ENCODE peak calls at places on chromosome 6, in five cellular contexts. H is HepG2, J is K562, X is SK-N-SH, M is GM12878. O is an unnamed sample.

GRCh38 chr6:106746660-106747059 is 117.3 kb downstream of the QRSL1 start:
- DNase-seq in X (no peak), M (no peak), H (peak; percentile 40), J (no peak), O (no peak)

GRCh38 chr6:145562771-145563615 is 172.3 kb downstream of the EPM2A start:
- DNase-seq in H (no peak), X (no peak), J (no peak), M (no peak), O (no peak)

GRCh38 chr6:140039343-140039742 is 664.9 kb upstream of the CITED2 start:
- DNase-seq in M (no peak), J (no peak), X (no peak), H (no peak), O (no peak)

GRCh38 chr6:146962332-146962731 is 241.9 kb upstream of the STXBP5 start:
- DNase-seq in H (no peak), M (no peak), X (no peak), J (no peak), O (no peak)

GRCh38 chr6:148629197-148629909 is 117.5 kb upstream of the UST start:
- DNase-seq in M (no peak), H (no peak), X (no peak), J (no peak), O (no peak)

GRCh38 chr6:44002071-44002590 is 125.1 kb downstream of the MRPL14 start:
- DNase-seq in M (no peak), X (no peak), J (no peak), H (peak; percentile 47), O (no peak)

GRCh38 chr6:28693751-28694443 is 168.2 kb downstream of the GPX5 start:
- DNase-seq in H (no peak), X (no peak), M (no peak), J (no peak), O (no peak)

GRCh38 chr6:127119361-127120108 is 1.1 kb downstream of the RSPO3 start:
- DNase-seq in X (peak; percentile 48), J (no peak), M (no peak), H (no peak), O (no peak)

GRCh38 chr6:8506123-8506522 is 70.8 kb upstream of the SLC35B3 start:
- DNase-seq in M (no peak), H (no peak), J (no peak), X (no peak), O (no peak)

GRCh38 chr6:107576852-107577251 is 86.9 kb downstream of the SOBP start:
- DNase-seq in J (no peak), H (no peak), M (no peak), X (no peak), O (no peak)

GRCh38 chr6:159462446-159462845 is 230.6 kb downstream of the SOD2 start:
- DNase-seq in J (no peak), H (no peak), X (no peak), M (no peak), O (no peak)

GRCh38 chr6:159463440-159463839 is 229.6 kb downstream of the SOD2 start:
- DNase-seq in M (no peak), X (peak; percentile 31), J (no peak), H (no peak), O (peak; percentile 16)

GRCh38 chr6:159460476-159460875 is 232.6 kb downstream of the SOD2 start:
- DNase-seq in J (no peak), X (no peak), M (no peak), H (no peak), O (no peak)

GRCh38 chr6:159461998-159462397 is 231.0 kb downstream of the SOD2 start:
- DNase-seq in J (no peak), H (no peak), M (no peak), X (no peak), O (no peak)

DNA sequence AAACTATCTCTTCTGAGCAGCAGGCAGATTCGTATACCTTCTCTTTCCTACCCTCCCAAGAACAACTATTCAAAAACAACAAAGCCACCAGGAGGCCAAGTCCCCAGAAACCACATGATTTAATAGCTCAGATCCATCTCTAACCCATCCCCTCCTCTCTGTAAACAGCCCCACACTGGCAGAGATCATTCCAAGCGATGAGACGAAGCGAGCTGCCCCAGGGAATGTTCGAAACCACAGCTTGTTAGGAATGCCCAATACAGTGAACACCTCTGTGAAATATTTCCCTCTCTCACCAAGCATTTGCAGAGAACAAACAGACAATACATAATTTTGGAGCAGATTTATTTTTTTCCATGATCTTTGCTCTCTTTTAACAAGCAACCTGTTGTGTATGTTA is 231.8 kb downstream of the SOD2 start:
- DNase-seq in M (no peak), J (no peak), X (no peak), H (no peak), O (no peak)
- TF ChIP-seq ZBTB33 in M (no peak), J (no peak), X (no peak), H (no peak), O (no peak)

GRCh38 chr6:53752856-53753255 is 41.9 kb upstream of the LRRC1 start:
- DNase-seq in H (no peak), J (no peak), M (no peak), X (no peak), O (no peak)
- TF ChIP-seq ZBTB33 in H (no peak), J (no peak), M (no peak), X (no peak), O (no peak)

GRCh38 chr6:162942860-162943259 is 215.1 kb downstream of the PACRG start:
- DNase-seq in M (no peak), H (no peak), J (no peak), X (no peak), O (no peak)

GRCh38 chr6:162941128-162941527 is 213.4 kb downstream of the PACRG start:
- DNase-seq in M (no peak), X (no peak), J (no peak), H (no peak), O (no peak)

GRCh38 chr6:162934844-162935243 is 207.1 kb downstream of the PACRG start:
- DNase-seq in M (no peak), J (no peak), H (no peak), X (no peak), O (no peak)

GRCh38 chr6:162943369-162943768 is 215.6 kb downstream of the PACRG start:
- DNase-seq in H (no peak), J (no peak), X (no peak), M (no peak), O (no peak)

DNA sequence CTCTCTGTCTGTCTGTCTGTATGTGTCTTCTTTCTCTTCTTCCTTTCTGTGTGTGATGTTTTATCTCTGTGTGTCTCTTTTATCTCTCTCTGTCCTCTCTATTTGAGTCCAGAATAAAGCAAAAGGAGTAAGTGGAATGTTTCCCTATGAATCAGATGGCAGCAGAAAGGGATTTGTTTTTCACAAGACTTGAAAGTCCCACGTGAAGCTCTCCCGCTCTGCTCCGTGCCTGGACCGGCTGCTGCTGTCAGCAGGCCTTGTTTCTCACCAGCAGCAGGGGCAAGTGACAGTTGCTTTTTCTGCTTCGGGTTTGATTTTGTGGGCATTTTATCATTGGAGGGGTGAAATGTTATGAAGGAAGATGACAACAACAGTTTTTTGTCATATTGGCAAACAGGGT is 212.7 kb downstream of the PACRG start:
- DNase-seq in X (no peak), J (no peak), M (no peak), H (no peak), O (no peak)
- TF ChIP-seq ZBTB33 in X (no peak), J (no peak), M (no peak), H (no peak), O (no peak)

GRCh38 chr6:111205502-111205901 is 118.2 kb downstream of the SLC16A10 start:
- DNase-seq in X (no peak), J (no peak), M (no peak), H (no peak), O (no peak)
- TF ChIP-seq ZBTB33 in X (no peak), J (no peak), M (no peak), H (no peak), O (no peak)

DNA sequence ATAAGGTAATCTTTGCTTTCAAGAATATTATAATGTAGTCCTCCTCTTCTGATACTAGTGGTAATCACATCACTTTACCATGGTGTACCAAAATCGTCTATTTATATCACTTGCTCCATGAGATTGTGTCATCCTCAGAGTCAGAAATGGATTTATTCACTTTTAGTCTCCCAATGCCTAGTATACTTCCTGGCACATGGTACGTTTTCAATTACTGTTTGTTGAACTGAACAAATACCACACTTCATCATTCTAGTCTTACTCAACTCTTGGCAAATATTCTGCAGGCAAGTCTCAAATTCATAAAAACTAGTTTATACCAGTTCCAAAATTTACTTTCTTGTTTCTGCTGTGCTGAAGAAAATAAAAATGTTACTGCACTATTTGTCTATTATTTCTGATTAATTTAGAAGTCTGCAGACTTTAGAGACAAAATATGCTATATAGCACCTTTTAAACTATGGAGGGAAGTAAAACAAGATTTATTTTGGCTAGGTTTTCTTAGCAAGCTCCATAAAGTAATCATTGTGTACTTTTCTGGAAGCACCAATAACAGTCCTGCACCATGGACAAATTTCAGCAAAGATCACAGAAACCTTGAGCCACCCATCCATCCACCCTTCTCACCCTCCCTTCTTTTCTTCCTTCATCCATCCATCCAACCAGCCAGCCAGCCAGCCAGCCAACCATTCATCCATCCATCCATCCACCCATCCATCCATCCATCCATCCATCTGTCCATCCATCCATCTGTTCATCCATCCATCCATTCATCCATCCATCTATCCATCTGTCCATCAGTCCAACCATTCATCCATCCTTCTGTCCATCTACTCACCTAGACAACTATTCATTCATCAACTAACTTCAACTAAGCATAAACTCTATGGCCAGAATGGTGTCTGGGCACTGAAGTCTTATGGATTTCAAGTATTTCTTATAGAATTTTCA is 102.1 kb upstream of the STMND1 start:
- DNase-seq in X (no peak), M (no peak), H (no peak), J (no peak), O (no peak)
- TF ChIP-seq ZBTB33 in X (no peak), M (no peak), H (no peak), J (no peak), O (no peak)

GRCh38 chr6:24867104-24867703 is 68.5 kb upstream of the ARMH2 start:
- DNase-seq in H (no peak), J (no peak), X (no peak), M (no peak), O (no peak)
- TF ChIP-seq ZBTB33 in H (no peak), J (no peak), X (no peak), M (no peak), O (no peak)